ENCODE peak calls at places on chromosomes 7 and 10, in nine cellular contexts. Q, Z, S, N, X, M, C, U and V are unnamed samples.

GRCh38 chr7:149776305-149776704 is 2.9 kb upstream of the ZNF467 start:
- DNase-seq in Q (no peak), Z (no peak), S (no peak), N (peak), X (no peak), M (no peak), C (peak), U (no peak), V (no peak)

GRCh38 chr7:137399827-137400823 is 56.6 kb upstream of the PTN start:
- DNase-seq in Q (no peak), Z (no peak), S (peak), N (no peak), X (peak), M (no peak), C (no peak), U (no peak), V (peak)

GRCh38 chr10:96612052-96612830 is 25.4 kb upstream of the TM9SF3 start:
- DNase-seq in Q (no peak), Z (no peak), S (no peak), N (no peak), X (no peak), M (no peak), C (no peak), U (no peak), V (no peak)

GRCh38 chr10:102650655-102651454 is 6.6 kb downstream of the TRIM8 start:
- DNase-seq in Q (no peak), Z (no peak), S (no peak), N (no peak), X (no peak), M (no peak), C (peak), U (no peak), V (no peak)

GRCh38 chr10:9792181-9792580 is 1225.5 kb upstream of the CELF2 start:
- DNase-seq in Q (no peak), Z (no peak), S (peak), N (no peak), X (peak), M (no peak), C (no peak), U (no peak), V (peak)

GRCh38 chr10:127715782-127716378 is 21.1 kb upstream of the FOXI2 start:
- DNase-seq in Q (no peak), Z (no peak), S (peak), N (no peak), X (no peak), M (no peak), C (no peak), U (no peak), V (no peak)

GRCh38 chr7:76281706-76282343 is 20.6 kb upstream of the HSPB1 start:
- DNase-seq in Q (no peak), Z (no peak), S (no peak), N (no peak), X (no peak), M (no peak), C (peak), U (no peak), V (no peak)

GRCh38 chr10:97718659-97719142 is 5.2 kb downstream of the MARVELD1 start:
- DNase-seq in Q (no peak), Z (peak), S (peak), N (peak), X (no peak), M (no peak), C (peak), U (no peak), V (no peak)

GRCh38 chr10:46033602-46034011 is 3.2 kb upstream of the NCOA4 start:
- DNase-seq in Q (no peak), Z (no peak), S (peak), N (no peak), X (peak), M (no peak), C (no peak), U (no peak), V (peak)

GRCh38 chr7:77791956-77792355 is 6.3 kb downstream of the TMEM60 start:
- DNase-seq in Q (no peak), Z (no peak), S (no peak), N (no peak), X (no peak), M (no peak), C (no peak), U (no peak), V (peak)

GRCh38 chr7:158366916-158367633 is 220.5 kb downstream of the PTPRN2 start:
- DNase-seq in Q (no peak), Z (no peak), S (no peak), N (no peak), X (no peak), M (no peak), C (peak), U (no peak), V (no peak)

GRCh38 chr7:14899065-14899464 is 3.5 kb downstream of the DGKB start:
- DNase-seq in Q (no peak), Z (no peak), S (no peak), N (no peak), X (peak), M (no peak), C (no peak), U (no peak), V (peak)